ENCODE peak calls at places on chromosomes 6 and 20, in eight cellular contexts. L is AG10803, C is aorta, D is HFF-Myc, Y is AG20443, O is RWPE1, R is Karpas-422, K is WTC11. V is an unnamed sample.
A peak's percentile ranks its signal among the peaks of the same experiment; 100 is the strongest.

GRCh38 chr6:2971420-2972218 is at the start of gene SERPINB6:
- DNase-seq in L (peak; percentile 85), C (peak; percentile 91), D (no peak), Y (peak; percentile 76), O (peak; percentile 36), R (no peak), K (peak; percentile 52), V (peak; percentile 63)

GRCh38 chr6:36634317-36634716 is 40.2 kb downstream of the SRSF3 start:
- DNase-seq in L (no peak), C (no peak), D (no peak), Y (no peak), O (no peak), R (no peak), K (no peak), V (no peak)

GRCh38 chr6:131660195-131660594 is 23.1 kb downstream of the ENPP3 start:
- DNase-seq in L (peak; percentile 42), C (no peak), D (no peak), Y (peak; percentile 25), O (no peak), R (no peak), K (no peak), V (peak; percentile 58)

GRCh38 chr6:148217921-148218320 is 124.7 kb upstream of the SASH1 start:
- DNase-seq in L (peak; percentile 17), C (no peak), D (no peak), Y (no peak), O (no peak), R (no peak), K (no peak), V (no peak)

GRCh38 chr6:108133594-108134179 is 32.1 kb upstream of the NR2E1 start:
- DNase-seq in L (peak; percentile 68), C (peak; percentile 84), D (no peak), Y (peak; percentile 88), O (peak; percentile 83), R (no peak), K (peak; percentile 88), V (peak; percentile 84)

GRCh38 chr20:50588034-50588736 is 78.0 kb downstream of the PTPN1 start:
- DNase-seq in L (peak; percentile 47), C (peak; percentile 92), D (no peak), Y (peak; percentile 89), O (peak; percentile 92), R (peak; percentile 85), K (peak; percentile 93), V (peak; percentile 74)

GRCh38 chr6:163554032-163554431 is 139.5 kb downstream of the QKI start:
- DNase-seq in L (no peak), C (no peak), D (no peak), Y (no peak), O (no peak), R (no peak), K (no peak), V (no peak)

GRCh38 chr6:121408321-121408720 is 27.1 kb upstream of the GJA1 start:
- DNase-seq in L (no peak), C (no peak), D (no peak), Y (no peak), O (no peak), R (no peak), K (no peak), V (no peak)

GRCh38 chr6:75202676-75203131 is 3.1 kb downstream of the COL12A1 start:
- DNase-seq in L (no peak), C (no peak), D (no peak), Y (no peak), O (no peak), R (no peak), K (no peak), V (no peak)

GRCh38 chr20:33719277-33719988 is 677 bp downstream of the PXMP4 start:
- DNase-seq in L (no peak), C (no peak), D (no peak), Y (no peak), O (no peak), R (peak; percentile 55), K (no peak), V (no peak)

GRCh38 chr6:31777667-31778050 is 531 bp upstream of the VWA7 start:
- DNase-seq in L (no peak), C (no peak), D (no peak), Y (no peak), O (no peak), R (no peak), K (no peak), V (no peak)

GRCh38 chr20:62356948-62357667 is 10.0 kb downstream of the LAMA5 start:
- DNase-seq in L (no peak), C (peak; percentile 94), D (no peak), Y (peak; percentile 86), O (peak; percentile 88), R (no peak), K (no peak), V (no peak)

GRCh38 chr20:34922654-34923381 is 32.8 kb downstream of the GSS start:
- DNase-seq in L (peak; percentile 90), C (no peak), D (no peak), Y (peak; percentile 87), O (peak; percentile 99), R (no peak), K (no peak), V (no peak)

GRCh38 chr20:1491281-1491840 is at the start of gene SIRPB2:
- DNase-seq in L (no peak), C (no peak), D (no peak), Y (no peak), O (no peak), R (no peak), K (no peak), V (no peak)

GRCh38 chr6:44681782-44682181 is 294.3 kb downstream of the CDC5L start:
- DNase-seq in L (no peak), C (no peak), D (no peak), Y (no peak), O (no peak), R (no peak), K (no peak), V (no peak)

GRCh38 chr20:64238115-64238825 is 17.3 kb upstream of the PCMTD2 start:
- DNase-seq in L (no peak), C (peak; percentile 41), D (no peak), Y (no peak), O (no peak), R (no peak), K (no peak), V (no peak)

GRCh38 chr6:166757226-166758135 is 130.4 kb upstream of the RPS6KA2 start:
- DNase-seq in L (peak; percentile 20), C (no peak), D (peak; percentile 12), Y (peak; percentile 79), O (peak; percentile 44), R (peak; percentile 48), K (no peak), V (no peak)

V was measured in RKO.